ENCODE peak calls at places on chromosome 19, in eight cellular contexts. E is left ventricle myocardium inferior; A is NCI-H510A treated with DMSO at 0.1 percent for 48 hours; N is substantia nigra; W is foreskin fibroblast; D is heart left ventricle; V is A549; L is stimulated activated CD4-positive, alpha-beta T cell treated with anti-CD3 and anti-CD28 coated beads, Interleukin-12 subunit alpha, Interleukin-12 subunit beta, amount 100 ng/mL, for 4 hours. C is an unnamed sample.

GRCh38 chr19:13978306-13978705 is 26.0 kb downstream of the DCAF15 start:
- DNase-seq in E (peak; percentile 88), V (no peak), L (peak; percentile 21), W (peak; percentile 25), A (no peak), D (peak; percentile 93), N (no peak), C (no peak)

GRCh38 chr19:33441277-33441699 is 67.8 kb downstream of the CEBPG start:
- DNase-seq in A (no peak), L (no peak), N (no peak), D (peak; percentile 23), V (no peak), E (peak; percentile 11), W (no peak), C (peak; percentile 56)

GRCh38 chr19:1247747-1248453 is 483 bp upstream of the MIDN start:
- DNase-seq in W (no peak), E (peak; percentile 77), V (no peak), D (peak; percentile 85), L (peak; percentile 64), A (no peak), N (no peak), C (peak; percentile 96)

GRCh38 chr19:53916004-53916403 is 6.9 kb downstream of the CACNG7 start:
- DNase-seq in W (no peak), A (no peak), N (no peak), V (no peak), E (no peak), D (no peak), L (no peak), C (peak; percentile 30)

GRCh38 chr19:33227870-33228599 is 2.4 kb upstream of the SLC7A10 start:
- DNase-seq in N (no peak), A (no peak), V (no peak), D (no peak), E (no peak), L (no peak), W (no peak), C (no peak)

GRCh38 chr19:35757231-35757748 is 461 bp upstream of the HSPB6 start:
- DNase-seq in A (no peak), L (no peak), W (peak; percentile 96), E (peak; percentile 87), D (peak; percentile 95), V (peak; percentile 63), N (peak; percentile 61), C (peak; percentile 97)

GRCh38 chr19:14440049-14440448 is 6.9 kb downstream of the PKN1 start:
- DNase-seq in E (peak; percentile 82), L (peak; percentile 70), V (no peak), D (peak; percentile 85), W (no peak), A (no peak), N (no peak), C (no peak)

GRCh38 chr19:46928951-46929350 is 68.2 kb downstream of the ARHGAP35 start:
- DNase-seq in D (no peak), V (no peak), E (no peak), L (no peak), A (no peak), W (no peak), N (no peak), C (no peak)

GRCh38 chr19:54959840-54960239 is 6.3 kb upstream of the NLRP2 start:
- DNase-seq in N (no peak), D (no peak), A (no peak), L (no peak), E (no peak), V (no peak), W (no peak), C (no peak)

GRCh38 chr19:40592170-40592569 is 9.0 kb upstream of the LTBP4 start:
- DNase-seq in W (peak; percentile 43), D (no peak), E (no peak), V (peak; percentile 81), N (no peak), A (peak; percentile 62), L (no peak), C (peak; percentile 94)

GRCh38 chr19:55340144-55340783 is 588 bp downstream of the KMT5C start:
- DNase-seq in E (no peak), A (no peak), L (no peak), N (peak; percentile 26), V (no peak), D (no peak), W (no peak), C (peak; percentile 88)

GRCh38 chr19:34373601-34374288 is 8.7 kb downstream of the GPI start:
- DNase-seq in E (no peak), V (no peak), W (no peak), L (no peak), D (no peak), A (no peak), N (no peak), C (peak; percentile 29)

GRCh38 chr19:11963566-11964355 is 1.1 kb upstream of the ZNF763 start:
- DNase-seq in W (peak; percentile 41), N (peak; percentile 9), D (peak; percentile 92), A (peak; percentile 3), E (peak; percentile 88), V (no peak), L (peak; percentile 71), C (peak; percentile 84)

GRCh38 chr19:29680447-29680846 is 15.2 kb downstream of the PLEKHF1 start:
- DNase-seq in L (peak; percentile 71), E (peak; percentile 53), W (no peak), D (no peak), V (no peak), N (no peak), A (no peak), C (peak; percentile 86)

GRCh38 chr19:46411088-46412033 is 2.0 kb downstream of the CCDC8 start:
- DNase-seq in A (no peak), N (no peak), W (no peak), L (no peak), D (no peak), E (no peak), V (no peak), C (peak; percentile 52)

GRCh38 chr19:4379383-4380253 is 20.7 kb downstream of the SH3GL1 start:
- DNase-seq in N (no peak), E (no peak), D (no peak), L (peak; percentile 25), A (peak; percentile 40), W (no peak), V (peak; percentile 27), C (peak; percentile 57)

GRCh38 chr19:48121909-48122371 is 11.3 kb upstream of the PLA2G4C start:
- DNase-seq in E (no peak), N (no peak), D (no peak), V (no peak), W (peak; percentile 74), L (no peak), A (no peak), C (peak; percentile 39)

GRCh38 chr19:1608414-1609391 is 3.4 kb upstream of the UQCR11 start:
- DNase-seq in E (no peak), A (no peak), W (no peak), N (no peak), L (peak; percentile 17), D (no peak), V (no peak), C (no peak)

GRCh38 chr19:20471441-20471840 is 94.1 kb downstream of the ZNF737 start:
- DNase-seq in D (no peak), N (no peak), W (no peak), E (no peak), V (no peak), A (no peak), L (no peak), C (no peak)

GRCh38 chr19:10135551-10136334 is 16.0 kb upstream of the EIF3G start:
- DNase-seq in L (no peak), A (no peak), W (no peak), E (no peak), D (no peak), N (no peak), V (no peak), C (peak; percentile 78)

GRCh38 chr19:17327654-17328516 is 6.8 kb downstream of the ANO8 start:
- DNase-seq in L (peak; percentile 66), E (no peak), D (no peak), V (no peak), N (no peak), W (no peak), A (no peak), C (peak; percentile 92)

GRCh38 chr19:55546822-55547614 is 1.7 kb upstream of the SBK3 start:
- DNase-seq in E (peak; percentile 85), N (no peak), A (no peak), W (peak; percentile 89), L (no peak), V (no peak), D (peak; percentile 92), C (peak; percentile 97)